ENCODE peak calls at places on chromosomes 11 and 22, in five cellular contexts. E is transverse colon, A is HL-60, N is H1, K is vagina. M is an unnamed sample.
A peak's percentile ranks its signal among the peaks of the same experiment; 100 is the strongest.

GRCh38 chr11:69122337-69122641 is 33.4 kb upstream of the SMIM38 start:
- DNase-seq in E (no peak), A (no peak), N (no peak), K (no peak), M (no peak)

GRCh38 chr11:24496728-24497396 is at the start of gene LUZP2:
- DNase-seq in E (no peak), A (no peak), N (peak; percentile 66), K (no peak), M (no peak)

GRCh38 chr22:42080287-42080686 is 787 bp downstream of the SMDT1 start:
- DNase-seq in E (peak; percentile 53), A (no peak), N (no peak), K (peak; percentile 86), M (no peak)

GRCh38 chr11:72712876-72713275 is 38.7 kb upstream of the PDE2A start:
- DNase-seq in E (no peak), A (no peak), N (no peak), K (no peak), M (no peak)

GRCh38 chr11:8328231-8328794 is 64.6 kb upstream of the LMO1 start:
- DNase-seq in E (no peak), A (no peak), N (no peak), K (no peak), M (no peak)

GRCh38 chr11:88188251-88189030 is 13.2 kb upstream of the RAB38 start:
- DNase-seq in E (no peak), A (no peak), N (no peak), K (no peak), M (no peak)

GRCh38 chr11:131713529-131714134 is 343.2 kb downstream of the NTM start:
- DNase-seq in E (no peak), A (no peak), N (no peak), K (no peak), M (no peak)

GRCh38 chr22:37077802-37078448 is 26.4 kb downstream of the KCTD17 start:
- DNase-seq in E (peak; percentile 75), A (no peak), N (peak; percentile 96), K (no peak), M (peak; percentile 92)

GRCh38 chr11:63699906-63700305 is 18.6 kb downstream of the RTN3 start:
- DNase-seq in E (no peak), A (no peak), N (no peak), K (no peak), M (no peak)

GRCh38 chr11:63694518-63694917 is 13.2 kb downstream of the RTN3 start:
- DNase-seq in E (no peak), A (no peak), N (no peak), K (no peak), M (no peak)

DNA sequence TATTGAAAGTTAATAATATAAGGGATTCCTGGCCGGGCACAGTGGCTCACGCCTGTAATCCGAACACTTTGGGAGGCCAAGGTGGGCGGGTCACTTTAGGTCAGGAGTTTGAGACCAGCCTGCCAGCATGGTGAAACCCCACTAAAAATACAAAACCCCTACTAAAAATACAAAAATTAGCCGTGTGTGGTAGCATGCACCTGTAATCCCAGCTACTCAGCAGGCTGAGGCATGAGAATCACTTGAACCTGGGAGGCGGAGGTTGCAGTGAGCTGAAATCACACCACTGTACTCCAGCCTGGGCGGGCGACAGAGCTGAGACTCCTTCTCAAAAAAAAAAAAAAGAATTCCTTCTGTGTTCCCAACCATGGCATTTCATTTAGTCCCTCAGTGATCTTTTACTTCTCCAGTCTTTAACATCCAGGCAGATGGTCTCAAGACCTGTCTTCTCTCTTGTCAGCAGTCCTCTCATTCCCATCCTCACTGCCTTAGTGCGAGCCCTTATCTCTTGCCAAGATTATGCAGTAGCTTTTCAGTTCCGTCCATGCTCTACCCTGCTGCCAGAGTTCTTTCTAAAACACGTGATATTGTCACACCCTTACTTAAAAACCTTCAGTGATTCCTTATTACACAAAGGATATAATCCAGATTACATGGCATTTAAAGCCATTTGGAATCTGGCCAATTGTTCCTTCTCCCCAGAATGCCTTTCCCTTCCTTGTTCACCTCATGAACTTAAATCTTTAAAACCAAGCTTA is 17.9 kb downstream of the RTN3 start:
- DNase-seq in E (peak; percentile 18), A (no peak), N (no peak), K (no peak), M (no peak)
- TF ChIP-seq POLR2AphosphoS5 in E (no peak), A (no peak), N (no peak), K (no peak), M (no peak)

GRCh38 chr11:14306481-14306880 is 52.5 kb downstream of the RRAS2 start:
- DNase-seq in E (no peak), A (no peak), N (no peak), K (no peak), M (no peak)

GRCh38 chr11:14305649-14306048 is 53.3 kb downstream of the RRAS2 start:
- DNase-seq in E (no peak), A (no peak), N (no peak), K (no peak), M (no peak)

GRCh38 chr11:14304601-14305000 is 54.4 kb downstream of the RRAS2 start:
- DNase-seq in E (no peak), A (no peak), N (no peak), K (no peak), M (no peak)

GRCh38 chr11:14299921-14300320 is 59.1 kb downstream of the RRAS2 start:
- DNase-seq in E (no peak), A (no peak), N (no peak), K (no peak), M (no peak)

DNA sequence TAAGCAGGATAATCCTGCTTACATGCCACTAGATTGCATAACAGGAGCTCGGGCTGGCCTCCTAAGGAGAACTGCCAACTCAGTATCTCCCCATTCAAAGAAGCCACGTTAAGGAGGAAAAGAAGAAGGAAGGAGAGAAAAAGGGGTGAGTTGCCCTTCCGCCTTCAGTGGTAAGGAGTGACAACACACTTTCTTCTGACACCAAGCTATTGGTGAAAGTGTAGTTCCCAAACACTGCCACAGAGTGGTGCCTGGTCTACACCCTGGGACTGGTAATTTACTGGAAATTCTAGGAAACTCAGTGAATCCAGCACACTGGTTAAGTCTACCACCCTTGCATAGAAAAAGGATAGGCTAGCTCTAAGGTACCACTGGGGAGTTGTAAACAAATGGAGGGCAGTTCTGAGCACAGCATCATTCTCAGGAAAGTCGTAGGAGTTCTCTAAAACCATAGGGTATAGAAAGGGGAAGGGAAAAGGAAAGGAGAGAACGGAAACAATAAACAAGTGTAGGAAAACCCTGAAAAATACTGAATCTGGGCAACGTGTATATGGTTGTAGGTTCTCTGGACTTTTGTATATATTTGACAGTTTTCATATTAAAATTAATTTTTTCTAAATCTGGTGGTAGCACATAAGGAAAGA is 58.2 kb downstream of the RRAS2 start:
- DNase-seq in E (peak; percentile 48), A (peak; percentile 28), N (no peak), K (no peak), M (no peak)
- TF ChIP-seq POLR2AphosphoS5 in E (no peak), A (no peak), N (no peak), K (no peak), M (no peak)

DNA sequence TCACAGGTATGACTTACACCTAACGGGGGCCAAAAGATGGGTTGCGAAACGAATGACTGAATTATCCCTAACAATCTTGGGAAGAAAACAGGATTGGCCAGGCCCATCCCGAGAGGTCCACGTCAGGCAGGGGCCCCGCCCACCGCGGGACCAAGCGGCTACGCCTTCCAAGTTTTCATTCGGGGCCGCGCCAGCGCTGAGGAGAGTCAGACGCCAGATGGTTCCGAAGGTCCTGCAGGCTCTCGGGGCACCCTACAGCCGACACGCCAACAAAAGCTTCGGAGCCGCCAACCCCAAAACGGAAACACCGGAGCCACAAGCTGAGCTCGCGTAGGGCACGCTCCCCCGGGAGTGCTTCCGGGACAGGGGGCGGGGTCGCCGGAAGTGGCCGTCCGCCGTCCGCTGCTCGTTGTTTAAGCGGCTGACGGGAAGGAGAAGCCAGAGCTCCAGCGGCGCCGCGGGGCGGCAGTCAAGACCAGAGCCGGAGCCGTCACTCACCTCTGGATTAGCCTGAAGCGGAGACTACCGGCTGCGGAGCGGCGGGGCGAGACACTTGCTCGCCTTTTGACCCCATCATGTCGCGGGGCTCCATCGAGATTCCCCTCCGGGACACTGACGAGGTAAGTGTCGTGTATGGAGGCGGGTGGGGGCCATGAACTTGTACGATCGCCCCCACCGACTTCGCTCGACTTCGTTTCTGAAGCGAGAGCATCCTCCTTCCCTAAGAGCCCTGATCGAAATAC is at the start of gene CTR9:
- DNase-seq in E (peak; percentile 95), A (peak; percentile 86), N (peak; percentile 95), K (peak; percentile 96), M (peak; percentile 69)
- TF ChIP-seq POLR2AphosphoS5 in E (peak; percentile 91), A (peak; percentile 89), N (peak; percentile 78), K (peak; percentile 98), M (peak; percentile 95)

DNA sequence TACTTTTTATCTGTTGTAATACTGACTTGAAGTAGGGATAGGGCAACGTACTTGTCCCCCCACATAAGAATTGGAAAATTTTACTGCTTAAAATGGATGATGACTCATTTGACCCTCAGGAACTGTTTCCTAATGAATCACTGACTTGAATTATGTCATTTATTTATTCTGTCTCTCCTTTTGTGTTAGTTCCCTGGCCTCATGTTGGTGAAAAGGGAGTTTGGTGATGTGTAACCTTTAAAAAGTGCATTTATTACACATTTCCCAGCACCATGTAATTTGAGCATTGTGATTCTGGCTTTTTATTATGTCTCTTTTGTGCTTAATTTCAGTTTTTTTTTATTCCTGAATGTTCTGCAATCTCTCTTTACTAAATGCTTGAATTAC is 20.3 kb upstream of the PGM2L1 start:
- DNase-seq in E (no peak), A (no peak), N (no peak), K (no peak), M (no peak)
- TF ChIP-seq POLR2AphosphoS5 in E (peak; percentile 3), A (no peak), N (no peak), K (peak; percentile 38), M (no peak)

DNA sequence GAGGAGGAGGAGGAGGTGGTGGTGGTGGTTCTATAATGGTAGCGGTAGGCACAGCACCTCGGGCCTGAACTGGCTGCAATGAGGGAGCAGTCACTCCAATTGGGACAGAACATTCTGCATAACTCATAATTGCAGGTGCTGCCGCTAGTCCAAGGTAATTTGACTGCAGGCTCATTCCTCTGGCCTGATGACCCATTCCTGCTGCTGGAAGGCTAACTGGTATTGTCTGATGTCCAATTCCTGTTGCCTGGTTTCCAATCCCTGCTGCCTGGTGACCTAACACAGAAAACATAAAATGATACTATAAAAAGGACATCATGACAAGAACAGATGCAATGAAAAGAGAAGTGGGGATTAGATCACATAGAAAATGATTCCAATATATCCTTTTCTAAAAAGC is 7.9 kb upstream of the AGBL2 start:
- DNase-seq in E (no peak), A (no peak), N (no peak), K (no peak), M (no peak)
- TF ChIP-seq POLR2AphosphoS5 in E (no peak), A (no peak), N (no peak), K (no peak), M (no peak)

DNA sequence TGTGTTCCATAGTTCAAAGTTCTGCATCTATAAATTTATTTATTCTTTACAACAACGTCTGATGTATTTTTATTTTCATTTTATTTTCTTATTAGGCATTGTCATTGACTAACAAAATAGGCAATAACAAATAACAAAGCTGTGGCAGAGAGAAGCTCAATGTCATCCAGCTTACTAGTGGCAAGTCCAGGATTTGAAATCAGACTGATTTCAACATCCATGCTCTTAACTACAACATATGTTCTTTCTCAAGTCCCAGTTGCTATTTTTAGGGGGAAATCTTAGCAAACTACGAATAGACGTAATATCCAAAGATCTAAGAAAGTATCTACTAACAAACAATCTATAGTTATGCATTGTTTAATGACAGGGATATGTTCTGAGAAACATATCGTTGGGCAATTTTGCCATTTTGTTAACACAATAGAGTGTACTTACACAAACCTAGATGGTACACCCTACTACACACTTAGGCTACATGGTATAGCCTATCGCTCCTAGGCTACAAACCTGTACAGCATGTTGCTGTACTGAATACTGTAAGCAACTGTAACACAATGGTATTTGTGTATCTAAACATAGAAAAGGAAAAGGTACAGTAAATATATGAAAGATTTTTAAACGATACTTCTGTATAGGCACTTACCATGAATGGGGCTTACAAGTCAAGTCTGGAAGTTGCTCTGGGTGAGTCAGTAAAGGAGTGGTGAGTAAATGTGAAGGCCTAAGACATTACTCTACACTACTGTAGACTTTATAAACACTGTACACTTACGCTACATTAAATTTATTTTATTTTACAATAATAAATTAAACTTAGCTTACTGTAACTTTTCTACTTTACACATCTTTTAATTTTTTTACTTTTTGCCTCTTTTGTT is 151.3 kb downstream of the DLG2 start:
- DNase-seq in E (no peak), A (no peak), N (no peak), K (no peak), M (no peak)
- TF ChIP-seq POLR2AphosphoS5 in E (no peak), A (no peak), N (no peak), K (no peak), M (no peak)